ENCODE peak calls at places on chromosomes 12 and 14, in eight cellular contexts. One of them, this sample, is unnamed.

GRCh38 chr12:643478-644292 is 19.6 kb downstream of the NINJ2 start:
- DNase-seq in neural progenitor cell: no peak
- DNase-seq in astrocyte: no peak
- DNase-seq in CD8-positive, alpha-beta T cell: no peak
- DNase-seq in foreskin keratinocyte: no peak
- DNase-seq in GM23338: peak; percentile 40
- DNase-seq in aorta: no peak
- DNase-seq in IMR-90: no peak
- DNase-seq in this sample: no peak

GRCh38 chr12:67534671-67535070 is 113.9 kb upstream of the DYRK2 start:
- DNase-seq in aorta: no peak
- DNase-seq in GM23338: no peak
- DNase-seq in neural progenitor cell: no peak
- DNase-seq in CD8-positive, alpha-beta T cell: no peak
- DNase-seq in foreskin keratinocyte: peak; percentile 37
- DNase-seq in IMR-90: peak; percentile 70
- DNase-seq in astrocyte: peak; percentile 99
- DNase-seq in this sample: no peak

GRCh38 chr12:21500786-21501257 is 613 bp downstream of the RECQL start:
- DNase-seq in IMR-90: no peak
- DNase-seq in foreskin keratinocyte: no peak
- DNase-seq in astrocyte: no peak
- DNase-seq in aorta: no peak
- DNase-seq in CD8-positive, alpha-beta T cell: no peak
- DNase-seq in GM23338: no peak
- DNase-seq in neural progenitor cell: no peak
- DNase-seq in this sample: no peak

GRCh38 chr12:71440393-71441349 is 1.1 kb downstream of the LGR5 start:
- DNase-seq in foreskin keratinocyte: no peak
- DNase-seq in IMR-90: no peak
- DNase-seq in GM23338: peak; percentile 49
- DNase-seq in astrocyte: no peak
- DNase-seq in aorta: peak; percentile 72
- DNase-seq in CD8-positive, alpha-beta T cell: no peak
- DNase-seq in neural progenitor cell: peak; percentile 61
- DNase-seq in this sample: no peak

GRCh38 chr14:64202731-64203130 is 91.4 kb downstream of the ESR2 start:
- DNase-seq in neural progenitor cell: no peak
- DNase-seq in astrocyte: no peak
- DNase-seq in GM23338: no peak
- DNase-seq in aorta: no peak
- DNase-seq in IMR-90: no peak
- DNase-seq in CD8-positive, alpha-beta T cell: no peak
- DNase-seq in foreskin keratinocyte: no peak
- DNase-seq in this sample: no peak

GRCh38 chr14:65214741-65215140 is 112.4 kb upstream of the MAX start:
- DNase-seq in astrocyte: no peak
- DNase-seq in aorta: no peak
- DNase-seq in IMR-90: no peak
- DNase-seq in foreskin keratinocyte: no peak
- DNase-seq in CD8-positive, alpha-beta T cell: no peak
- DNase-seq in neural progenitor cell: no peak
- DNase-seq in GM23338: no peak
- DNase-seq in this sample: no peak

GRCh38 chr14:92952497-92953298 is 29.7 kb downstream of the CHGA start:
- DNase-seq in GM23338: no peak
- DNase-seq in foreskin keratinocyte: no peak
- DNase-seq in CD8-positive, alpha-beta T cell: no peak
- DNase-seq in neural progenitor cell: no peak
- DNase-seq in aorta: no peak
- DNase-seq in IMR-90: no peak
- DNase-seq in astrocyte: no peak
- DNase-seq in this sample: no peak

GRCh38 chr12:57175428-57176138 is 28.2 kb upstream of the LRP1-AS start:
- DNase-seq in foreskin keratinocyte: peak; percentile 85
- DNase-seq in GM23338: peak; percentile 94
- DNase-seq in astrocyte: peak; percentile 49
- DNase-seq in aorta: peak; percentile 96
- DNase-seq in CD8-positive, alpha-beta T cell: peak; percentile 5
- DNase-seq in neural progenitor cell: peak; percentile 85
- DNase-seq in IMR-90: peak; percentile 71
- DNase-seq in this sample: peak; percentile 52

GRCh38 chr12:108430245-108430644 is 84.8 kb upstream of the FICD start:
- DNase-seq in IMR-90: peak; percentile 8
- DNase-seq in aorta: no peak
- DNase-seq in GM23338: no peak
- DNase-seq in astrocyte: no peak
- DNase-seq in foreskin keratinocyte: no peak
- DNase-seq in neural progenitor cell: no peak
- DNase-seq in CD8-positive, alpha-beta T cell: no peak
- DNase-seq in this sample: no peak

GRCh38 chr14:61482348-61483206 is 161.2 kb downstream of the PRKCH start:
- DNase-seq in foreskin keratinocyte: peak; percentile 51
- DNase-seq in astrocyte: no peak
- DNase-seq in IMR-90: no peak
- DNase-seq in GM23338: no peak
- DNase-seq in neural progenitor cell: no peak
- DNase-seq in aorta: no peak
- DNase-seq in CD8-positive, alpha-beta T cell: no peak
- DNase-seq in this sample: no peak

GRCh38 chr14:89241934-89242670 is 174.9 kb downstream of the FOXN3 start:
- DNase-seq in IMR-90: no peak
- DNase-seq in neural progenitor cell: no peak
- DNase-seq in astrocyte: no peak
- DNase-seq in foreskin keratinocyte: no peak
- DNase-seq in aorta: no peak
- DNase-seq in CD8-positive, alpha-beta T cell: no peak
- DNase-seq in GM23338: no peak
- DNase-seq in this sample: no peak

GRCh38 chr12:101066489-101066888 is 143.5 kb downstream of the SLC5A8 start:
- DNase-seq in IMR-90: no peak
- DNase-seq in GM23338: peak; percentile 28
- DNase-seq in aorta: no peak
- DNase-seq in neural progenitor cell: no peak
- DNase-seq in astrocyte: no peak
- DNase-seq in foreskin keratinocyte: no peak
- DNase-seq in CD8-positive, alpha-beta T cell: no peak
- DNase-seq in this sample: no peak

GRCh38 chr14:96905825-96906224 is 108.6 kb downstream of the VRK1 start:
- DNase-seq in aorta: no peak
- DNase-seq in GM23338: no peak
- DNase-seq in neural progenitor cell: no peak
- DNase-seq in foreskin keratinocyte: no peak
- DNase-seq in astrocyte: no peak
- DNase-seq in IMR-90: no peak
- DNase-seq in CD8-positive, alpha-beta T cell: no peak
- DNase-seq in this sample: no peak

GRCh38 chr14:28975084-28975483 is 208.5 kb downstream of the FOXG1 start:
- DNase-seq in aorta: no peak
- DNase-seq in neural progenitor cell: peak; percentile 45
- DNase-seq in IMR-90: no peak
- DNase-seq in astrocyte: no peak
- DNase-seq in foreskin keratinocyte: no peak
- DNase-seq in CD8-positive, alpha-beta T cell: no peak
- DNase-seq in GM23338: peak; percentile 67
- DNase-seq in this sample: no peak

GRCh38 chr12:123251403-123252076 is 18.3 kb downstream of the MTRFR start:
- DNase-seq in GM23338: no peak
- DNase-seq in CD8-positive, alpha-beta T cell: no peak
- DNase-seq in astrocyte: no peak
- DNase-seq in aorta: no peak
- DNase-seq in IMR-90: no peak
- DNase-seq in neural progenitor cell: no peak
- DNase-seq in foreskin keratinocyte: no peak
- DNase-seq in this sample: no peak

GRCh38 chr14:100102156-100102785 is 37.0 kb downstream of the EVL start:
- DNase-seq in GM23338: peak; percentile 33
- DNase-seq in foreskin keratinocyte: no peak
- DNase-seq in CD8-positive, alpha-beta T cell: no peak
- DNase-seq in aorta: no peak
- DNase-seq in IMR-90: no peak
- DNase-seq in astrocyte: no peak
- DNase-seq in neural progenitor cell: no peak
- DNase-seq in this sample: no peak
- H3K27ac ChIP-seq in GM23338: no peak overlapping the region
- H3K27ac ChIP-seq in foreskin keratinocyte: no peak overlapping the region
- H3K27ac ChIP-seq in CD8-positive, alpha-beta T cell: peak overlapping the region; percentile 9
- H3K27ac ChIP-seq in aorta: no peak overlapping the region
- H3K27ac ChIP-seq in IMR-90: no peak overlapping the region
- H3K27ac ChIP-seq in astrocyte: no peak overlapping the region
- H3K27ac ChIP-seq in neural progenitor cell: no peak overlapping the region
- H3K27ac ChIP-seq in this sample: no peak overlapping the region

GRCh38 chr14:31486764-31487163 is 1.1 kb downstream of the GPR33 start:
- DNase-seq in aorta: no peak
- DNase-seq in foreskin keratinocyte: no peak
- DNase-seq in GM23338: no peak
- DNase-seq in astrocyte: no peak
- DNase-seq in neural progenitor cell: no peak
- DNase-seq in CD8-positive, alpha-beta T cell: no peak
- DNase-seq in IMR-90: no peak
- DNase-seq in this sample: no peak
- H3K4me1 ChIP-seq in aorta: no peaks in the 10 kb centered on the region
- H3K4me1 ChIP-seq in foreskin keratinocyte: no peaks in the 10 kb centered on the region
- H3K4me1 ChIP-seq in GM23338: no peaks in the 10 kb centered on the region
- H3K4me1 ChIP-seq in astrocyte: no peaks in the 10 kb centered on the region
- H3K4me1 ChIP-seq in neural progenitor cell: no peaks in the 10 kb centered on the region
- H3K4me1 ChIP-seq in CD8-positive, alpha-beta T cell: no peaks in the 10 kb centered on the region
- H3K4me1 ChIP-seq in IMR-90: no peaks in the 10 kb centered on the region
- H3K4me1 ChIP-seq in this sample: no peaks in the 10 kb centered on the region

GRCh38 chr12:8680533-8680932 is 17.3 kb upstream of the RIMKLB start:
- DNase-seq in neural progenitor cell: no peak
- DNase-seq in CD8-positive, alpha-beta T cell: no peak
- DNase-seq in IMR-90: no peak
- DNase-seq in astrocyte: no peak
- DNase-seq in aorta: no peak
- DNase-seq in foreskin keratinocyte: no peak
- DNase-seq in GM23338: peak; percentile 56
- DNase-seq in this sample: no peak

GRCh38 chr12:8676651-8677050 is 14.0 kb upstream of the MFAP5 start:
- DNase-seq in neural progenitor cell: no peak
- DNase-seq in astrocyte: no peak
- DNase-seq in CD8-positive, alpha-beta T cell: no peak
- DNase-seq in GM23338: no peak
- DNase-seq in foreskin keratinocyte: no peak
- DNase-seq in aorta: no peak
- DNase-seq in IMR-90: no peak
- DNase-seq in this sample: no peak

GRCh38 chr12:8677362-8677761 is 14.7 kb upstream of the MFAP5 start:
- DNase-seq in astrocyte: no peak
- DNase-seq in aorta: no peak
- DNase-seq in IMR-90: no peak
- DNase-seq in CD8-positive, alpha-beta T cell: no peak
- DNase-seq in neural progenitor cell: peak; percentile 60
- DNase-seq in foreskin keratinocyte: no peak
- DNase-seq in GM23338: no peak
- DNase-seq in this sample: no peak

GRCh38 chr12:8678661-8679111 is 16.1 kb upstream of the MFAP5 start:
- DNase-seq in CD8-positive, alpha-beta T cell: no peak
- DNase-seq in foreskin keratinocyte: peak; percentile 100
- DNase-seq in astrocyte: peak; percentile 93
- DNase-seq in aorta: no peak
- DNase-seq in IMR-90: no peak
- DNase-seq in GM23338: no peak
- DNase-seq in neural progenitor cell: no peak
- DNase-seq in this sample: no peak

DNA sequence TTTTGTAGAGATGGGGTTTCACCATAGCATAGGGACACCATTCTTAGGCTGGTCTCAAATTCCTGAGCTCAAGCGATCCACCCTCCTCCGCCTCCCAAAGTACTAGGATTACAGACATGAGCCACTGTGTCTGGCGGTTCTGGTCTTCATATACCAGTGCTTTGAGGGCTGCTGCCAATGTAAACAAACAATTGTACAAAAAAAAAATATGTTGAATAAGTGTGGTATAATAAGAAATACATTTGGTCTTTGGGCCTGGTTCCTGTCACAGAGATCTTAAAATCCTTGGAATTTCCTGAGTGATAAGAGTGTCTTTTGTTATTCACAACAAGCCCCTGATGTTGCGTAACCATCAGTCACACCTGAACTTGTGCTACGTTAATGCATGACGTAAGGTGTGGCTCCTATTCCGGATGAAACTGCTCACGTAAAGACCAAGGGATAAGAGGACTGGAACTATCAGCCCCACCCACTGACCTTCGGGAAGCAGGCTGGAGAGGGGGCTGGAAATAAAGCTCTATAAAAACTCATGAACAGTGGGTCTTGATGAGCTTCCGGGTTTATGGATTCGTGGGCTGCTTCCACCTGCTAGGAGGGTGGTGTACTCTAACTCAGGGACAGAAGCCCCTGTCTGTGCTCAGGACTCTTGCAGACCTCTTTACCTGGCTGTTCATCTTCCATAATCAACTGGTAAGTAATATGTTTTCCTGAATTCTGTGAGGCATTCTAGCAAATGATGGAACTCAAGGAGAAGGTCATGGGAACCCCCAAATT is 16.5 kb upstream of the RIMKLB start:
- DNase-seq in foreskin keratinocyte: peak; percentile 86
- DNase-seq in neural progenitor cell: no peak
- DNase-seq in astrocyte: peak; percentile 94
- DNase-seq in GM23338: peak; percentile 83
- DNase-seq in IMR-90: peak; percentile 43
- DNase-seq in CD8-positive, alpha-beta T cell: no peak
- DNase-seq in aorta: no peak
- DNase-seq in this sample: no peak
- H3K27ac ChIP-seq in foreskin keratinocyte: peak overlapping the region; percentile 82
- H3K27ac ChIP-seq in neural progenitor cell: no peak overlapping the region
- H3K27ac ChIP-seq in astrocyte: peak overlapping the region; percentile 1
- H3K27ac ChIP-seq in GM23338: peak overlapping the region; percentile 88
- H3K27ac ChIP-seq in IMR-90: no peak overlapping the region
- H3K27ac ChIP-seq in CD8-positive, alpha-beta T cell: no peak overlapping the region
- H3K27ac ChIP-seq in aorta: peak overlapping the region; percentile 41
- H3K27ac ChIP-seq in this sample: no peak overlapping the region

GRCh38 chr14:95155044-95155443 is 2.3 kb downstream of the DICER1 start:
- DNase-seq in astrocyte: no peak
- DNase-seq in IMR-90: no peak
- DNase-seq in aorta: no peak
- DNase-seq in CD8-positive, alpha-beta T cell: no peak
- DNase-seq in foreskin keratinocyte: no peak
- DNase-seq in GM23338: no peak
- DNase-seq in neural progenitor cell: no peak
- DNase-seq in this sample: no peak

GRCh38 chr14:95150910-95151309 is 6.4 kb downstream of the DICER1 start:
- DNase-seq in GM23338: no peak
- DNase-seq in IMR-90: no peak
- DNase-seq in aorta: no peak
- DNase-seq in CD8-positive, alpha-beta T cell: no peak
- DNase-seq in astrocyte: no peak
- DNase-seq in foreskin keratinocyte: no peak
- DNase-seq in neural progenitor cell: no peak
- DNase-seq in this sample: no peak

GRCh38 chr14:95153866-95154265 is 3.5 kb downstream of the DICER1 start:
- DNase-seq in astrocyte: no peak
- DNase-seq in aorta: no peak
- DNase-seq in neural progenitor cell: no peak
- DNase-seq in CD8-positive, alpha-beta T cell: no peak
- DNase-seq in foreskin keratinocyte: no peak
- DNase-seq in IMR-90: no peak
- DNase-seq in GM23338: no peak
- DNase-seq in this sample: no peak

GRCh38 chr14:95149441-95149840 is 7.9 kb downstream of the DICER1 start:
- DNase-seq in neural progenitor cell: no peak
- DNase-seq in aorta: no peak
- DNase-seq in astrocyte: no peak
- DNase-seq in IMR-90: no peak
- DNase-seq in CD8-positive, alpha-beta T cell: no peak
- DNase-seq in GM23338: no peak
- DNase-seq in foreskin keratinocyte: no peak
- DNase-seq in this sample: no peak

GRCh38 chr14:95151561-95151960 is 5.8 kb downstream of the DICER1 start:
- DNase-seq in neural progenitor cell: no peak
- DNase-seq in astrocyte: no peak
- DNase-seq in CD8-positive, alpha-beta T cell: no peak
- DNase-seq in GM23338: no peak
- DNase-seq in aorta: no peak
- DNase-seq in foreskin keratinocyte: no peak
- DNase-seq in IMR-90: no peak
- DNase-seq in this sample: no peak
- H3K4me1 ChIP-seq in neural progenitor cell: peaks cover 11% of the 10 kb centered on the region
- H3K4me1 ChIP-seq in astrocyte: peaks cover 3% of the 10 kb centered on the region
- H3K4me1 ChIP-seq in CD8-positive, alpha-beta T cell: peaks cover 63% of the 10 kb centered on the region
- H3K4me1 ChIP-seq in GM23338: peaks cover 47% of the 10 kb centered on the region
- H3K4me1 ChIP-seq in aorta: peaks cover 8% of the 10 kb centered on the region
- H3K4me1 ChIP-seq in foreskin keratinocyte: peaks cover 22% of the 10 kb centered on the region
- H3K4me1 ChIP-seq in IMR-90: peaks cover 5% of the 10 kb centered on the region
- H3K4me1 ChIP-seq in this sample: no peaks in the 10 kb centered on the region